ENCODE peak calls at places on chromosome 5, in seven cellular contexts. J is stomach, A is heart left ventricle, P is transverse colon, R is lower leg skin, X is suprapubic skin, L is sigmoid colon. I is an unnamed sample.

GRCh38 chr5:82417776-82418607 is 139.8 kb upstream of the RPS23 start:
- DNase-seq in J (no peak), L (no peak), X (no peak), A (no peak), R (no peak), P (no peak), I (no peak)

GRCh38 chr5:317086-317811 is 4.3 kb upstream of the AHRR start:
- DNase-seq in X (no peak), A (no peak), J (no peak), P (peak; percentile 38), R (peak; percentile 80), L (no peak), I (peak; percentile 66)

GRCh38 chr5:51172853-51173635 is 210.2 kb upstream of the ISL1 start:
- DNase-seq in A (no peak), J (no peak), P (no peak), R (no peak), L (no peak), X (no peak), I (no peak)

GRCh38 chr5:142823176-142823575 is 53.0 kb downstream of the ARHGAP26 start:
- DNase-seq in P (no peak), L (no peak), X (no peak), R (peak; percentile 34), J (no peak), A (no peak), I (no peak)

GRCh38 chr5:177336112-177336511 is 15.4 kb downstream of the LMAN2 start:
- DNase-seq in L (no peak), P (no peak), A (no peak), J (no peak), R (no peak), X (no peak), I (peak; percentile 53)

GRCh38 chr5:149651686-149652085 is 70.4 kb downstream of the ARHGEF37 start:
- DNase-seq in P (no peak), A (no peak), R (peak; percentile 9), J (no peak), X (no peak), L (no peak), I (peak; percentile 30)

GRCh38 chr5:159515909-159516415 is 185.7 kb upstream of the IL12B start:
- DNase-seq in R (no peak), J (peak; percentile 74), X (no peak), P (peak; percentile 62), L (no peak), A (no peak), I (peak; percentile 73)

GRCh38 chr5:94674841-94675382 is 56.4 kb downstream of the SLF1 start:
- DNase-seq in X (no peak), J (no peak), L (no peak), A (no peak), R (no peak), P (no peak), I (peak; percentile 18)

GRCh38 chr5:65423623-65424022 is 58.1 kb downstream of the ADAMTS6 start:
- DNase-seq in L (no peak), A (no peak), R (no peak), J (no peak), P (no peak), X (no peak), I (no peak)

GRCh38 chr5:172410160-172410559 is 44.2 kb downstream of the SH3PXD2B start:
- DNase-seq in L (no peak), X (no peak), A (no peak), J (no peak), R (no peak), P (no peak), I (no peak)

GRCh38 chr5:145506451-145506850 is 328.7 kb downstream of the PRELID2 start:
- DNase-seq in R (no peak), L (no peak), X (no peak), P (no peak), A (no peak), J (no peak), I (no peak)

GRCh38 chr5:79845448-79846197 is 145.4 kb downstream of the MTX3 start:
- DNase-seq in A (no peak), L (no peak), J (no peak), P (no peak), X (no peak), R (peak; percentile 65), I (peak; percentile 45)

GRCh38 chr5:34789021-34789531 is 49.9 kb upstream of the TTC23L start:
- DNase-seq in A (no peak), P (no peak), L (no peak), R (no peak), J (no peak), X (no peak), I (peak; percentile 9)

GRCh38 chr5:88556415-88556814 is 287.8 kb upstream of the TMEM161B start:
- DNase-seq in R (no peak), P (no peak), L (no peak), A (no peak), X (no peak), J (no peak), I (no peak)

DNA sequence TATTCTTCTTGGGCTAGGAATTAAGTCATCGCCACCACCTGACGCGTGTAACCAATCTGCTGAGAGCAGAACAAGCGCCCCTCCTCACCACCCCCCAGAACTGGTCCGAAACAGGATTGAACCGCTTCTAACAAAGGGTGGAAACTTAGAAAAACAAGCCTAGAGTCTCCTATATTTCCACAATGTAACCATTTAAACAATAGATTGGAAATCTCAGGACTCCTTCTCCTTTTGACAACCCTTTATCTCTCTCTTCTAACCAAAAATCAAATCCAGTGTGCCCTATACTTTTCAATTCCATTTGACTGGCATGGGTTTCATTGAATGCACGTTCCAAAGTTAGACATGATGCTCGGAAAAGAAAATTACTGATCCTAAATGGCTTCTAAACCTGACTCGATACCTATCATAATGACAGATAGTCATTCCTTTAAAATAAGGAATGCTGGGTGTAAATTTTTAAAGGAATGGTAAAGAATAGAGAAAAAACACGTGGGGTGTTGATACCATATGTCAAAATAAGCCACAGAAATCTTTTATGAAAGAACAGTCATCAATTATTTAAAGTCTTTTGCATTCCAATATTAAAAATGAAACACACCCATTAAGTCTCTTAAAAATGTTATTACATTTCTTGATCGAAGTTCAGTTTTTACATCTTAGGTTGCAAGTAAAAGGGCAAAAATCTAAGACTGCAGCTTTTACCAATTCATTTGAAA is 1.2 kb downstream of the ARRDC3 start:
- DNase-seq in P (peak; percentile 80), A (peak; percentile 65), X (peak; percentile 76), L (peak; percentile 87), R (peak; percentile 94), J (peak; percentile 64), I (peak; percentile 91)
- TF ChIP-seq POLR2A in P (no peak), A (no peak), X (no peak), L (no peak), R (no peak), J (no peak), I (no peak)

GRCh38 chr5:14438195-14438606 is 143.4 kb upstream of the OTULINL start:
- DNase-seq in R (peak; percentile 14), J (no peak), L (no peak), P (no peak), A (no peak), X (no peak), I (no peak)

GRCh38 chr5:14440223-14440597 is 141.4 kb upstream of the OTULINL start:
- DNase-seq in P (no peak), J (no peak), A (no peak), L (no peak), X (no peak), R (peak; percentile 66), I (no peak)

GRCh38 chr5:14439087-14439841 is 142.3 kb upstream of the OTULINL start:
- DNase-seq in A (no peak), R (peak; percentile 62), P (no peak), L (no peak), X (no peak), J (no peak), I (no peak)

GRCh38 chr5:14443665-14444064 is 137.9 kb upstream of the OTULINL start:
- DNase-seq in L (no peak), X (no peak), R (no peak), A (no peak), P (no peak), J (no peak), I (no peak)

GRCh38 chr5:14440598-14441401 is 140.8 kb upstream of the OTULINL start:
- DNase-seq in L (peak; percentile 85), A (no peak), J (no peak), P (peak; percentile 32), X (no peak), R (peak; percentile 89), I (no peak)
- TF ChIP-seq POLR2A in L (peak; percentile 9), A (peak; percentile 33), J (no peak), P (peak; percentile 11), X (no peak), R (no peak), I (no peak)

GRCh38 chr5:91380491-91381133 is 2.5 kb downstream of the ARRDC3 start:
- DNase-seq in A (peak; percentile 99), X (peak; percentile 99), J (peak; percentile 99), L (peak; percentile 99), R (peak; percentile 100), P (peak; percentile 99), I (peak; percentile 95)

GRCh38 chr5:91382530-91383026 is 539 bp downstream of the ARRDC3 start:
- DNase-seq in R (no peak), J (peak; percentile 42), A (no peak), L (no peak), P (peak; percentile 46), X (no peak), I (peak; percentile 73)

GRCh38 chr5:91379602-91380490 is 3.3 kb downstream of the ARRDC3 start:
- DNase-seq in P (peak; percentile 96), X (peak; percentile 93), A (peak; percentile 97), J (peak; percentile 97), L (peak; percentile 94), R (peak; percentile 98), I (peak; percentile 96)

GRCh38 chr5:91383027-91383955 is at the start of gene ARRDC3:
- DNase-seq in A (peak; percentile 98), P (peak; percentile 97), J (peak; percentile 98), R (peak; percentile 99), L (peak; percentile 98), X (peak; percentile 96), I (peak; percentile 97)

GRCh38 chr5:91381134-91381773 is 1.9 kb downstream of the ARRDC3 start:
- DNase-seq in A (no peak), R (no peak), L (no peak), X (no peak), P (no peak), J (no peak), I (no peak)
- TF ChIP-seq POLR2A in A (peak; percentile 70), R (no peak), L (peak; percentile 70), X (no peak), P (peak; percentile 92), J (no peak), I (peak; percentile 92)

DNA sequence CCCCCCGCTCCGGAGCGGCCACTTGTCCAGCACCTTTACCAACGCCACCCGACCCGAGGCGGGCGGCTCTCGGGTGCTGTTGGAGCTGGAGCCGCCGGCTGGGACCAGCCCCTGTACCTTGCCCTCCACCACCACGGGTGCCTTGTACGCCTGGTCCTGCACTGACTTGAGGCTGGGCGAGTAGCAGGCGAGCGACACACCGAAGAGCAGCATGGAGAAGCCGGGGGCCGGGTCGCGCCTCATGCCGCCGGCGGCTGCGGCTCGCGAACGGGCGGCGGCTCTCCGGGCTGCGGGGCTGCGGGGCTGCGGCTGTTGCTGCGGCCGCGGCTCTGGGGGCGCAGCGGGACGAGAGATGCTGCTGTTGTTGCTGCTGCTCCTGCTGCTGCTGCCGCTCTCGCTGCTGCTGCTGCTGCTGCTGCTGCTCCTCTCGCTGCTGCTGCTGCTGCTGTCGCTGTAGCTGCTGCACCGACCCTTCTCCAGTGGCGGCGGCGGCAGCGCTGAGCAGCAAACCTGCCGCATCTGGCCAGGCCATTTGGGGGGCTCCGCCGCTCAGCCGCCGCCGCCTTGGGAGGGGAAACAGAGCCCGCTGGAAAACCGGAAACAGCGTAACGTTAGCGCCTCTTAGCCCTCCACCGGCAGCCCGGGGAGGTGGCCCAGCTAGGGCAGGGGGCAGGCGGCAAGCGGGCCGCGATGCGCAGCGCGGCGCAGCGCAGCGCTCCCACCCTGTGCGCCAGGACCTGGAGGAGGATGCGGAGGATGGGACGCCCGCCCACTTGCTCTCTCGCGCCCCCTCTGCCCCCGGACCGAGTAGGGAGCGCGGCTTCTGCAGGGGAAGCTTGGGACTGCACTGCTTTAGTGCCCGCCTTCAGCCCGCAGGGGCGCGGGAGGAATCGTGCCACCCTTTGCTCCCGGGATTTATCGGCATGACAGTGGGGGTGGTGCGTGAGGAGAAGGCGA is at the start of gene NRG2:
- DNase-seq in X (peak; percentile 79), L (peak; percentile 90), R (peak; percentile 92), P (peak; percentile 63), J (peak; percentile 52), A (peak; percentile 88), I (peak; percentile 8)
- TF ChIP-seq POLR2A in X (no peak), L (no peak), R (no peak), P (no peak), J (no peak), A (peak; percentile 41), I (no peak)